ENCODE peak calls at places on chromosomes 11 and 22, in ten cellular contexts. A is Calu3; Z is lower leg skin; M is A549; G is testis; B is suprapubic skin; Q is IMR-90; X is endothelial cell; W is mucosa of descending colon; T is CD4-positive, alpha-beta T cell. J is an unnamed sample.

GRCh38 chr11:9313648-9314290 is 624 bp downstream of the TMEM41B start:
- DNase-seq in A (no peak), Z (no peak), M (peak; percentile 37), G (peak; percentile 33), B (no peak), Q (peak; percentile 8), X (peak; percentile 39), W (peak; percentile 41), T (peak; percentile 23), J (no peak)

GRCh38 chr11:1757861-1758610 is 5.7 kb downstream of the CTSD start:
- DNase-seq in A (no peak), Z (no peak), M (no peak), G (no peak), B (no peak), Q (no peak), X (no peak), W (peak; percentile 55), T (peak; percentile 39), J (no peak)

GRCh38 chr11:102139081-102139498 is 28.8 kb downstream of the YAP1 start:
- DNase-seq in A (no peak), Z (no peak), M (no peak), G (no peak), B (no peak), Q (peak; percentile 93), X (no peak), W (no peak), T (no peak), J (no peak)

GRCh38 chr11:123188508-123189165 is 6.4 kb downstream of the CLMP start:
- DNase-seq in A (peak; percentile 10), Z (peak; percentile 63), M (no peak), G (peak; percentile 36), B (no peak), Q (peak; percentile 99), X (no peak), W (no peak), T (no peak), J (no peak)

GRCh38 chr11:32991898-32992297 is 23.8 kb upstream of the DEPDC7 start:
- DNase-seq in A (no peak), Z (no peak), M (no peak), G (no peak), B (no peak), Q (no peak), X (no peak), W (no peak), T (no peak), J (no peak)

GRCh38 chr11:85939099-85940015 is 84.2 kb downstream of the CCDC83 start:
- DNase-seq in A (no peak), Z (no peak), M (no peak), G (no peak), B (no peak), Q (no peak), X (no peak), W (no peak), T (no peak), J (no peak)

GRCh38 chr11:726278-726915 is 20.4 kb downstream of the EPS8L2 start:
- DNase-seq in A (no peak), Z (peak; percentile 92), M (no peak), G (peak; percentile 60), B (no peak), Q (peak; percentile 26), X (no peak), W (peak; percentile 78), T (peak; percentile 40), J (no peak)

GRCh38 chr22:34150023-34150422 is 229.7 kb upstream of the LARGE1 start:
- DNase-seq in A (no peak), Z (no peak), M (no peak), G (no peak), B (no peak), Q (no peak), X (no peak), W (no peak), T (no peak), J (no peak)

GRCh38 chr11:31834237-31834636 is 23.1 kb upstream of the PAX6 start:
- DNase-seq in A (no peak), Z (no peak), M (no peak), G (no peak), B (no peak), Q (no peak), X (no peak), W (no peak), T (no peak), J (no peak)
- TF ChIP-seq CTCF in A (no peak), Z (no peak), M (no peak), G (no peak), B (no peak), Q (no peak), X (no peak), W (no peak), T (no peak), J (no peak)

GRCh38 chr22:22239311-22239939 is 5.2 kb upstream of the VPREB1 start:
- DNase-seq in A (no peak), Z (peak; percentile 43), M (no peak), G (no peak), B (no peak), Q (no peak), X (no peak), W (no peak), T (no peak), J (no peak)

GRCh38 chr22:22230438-22230837 is 14.1 kb upstream of the VPREB1 start:
- DNase-seq in A (no peak), Z (peak; percentile 29), M (no peak), G (no peak), B (no peak), Q (no peak), X (no peak), W (no peak), T (no peak), J (peak; percentile 49)

GRCh38 chr22:22233081-22233480 is 11.5 kb upstream of the VPREB1 start:
- DNase-seq in A (no peak), Z (peak; percentile 56), M (no peak), G (no peak), B (no peak), Q (no peak), X (no peak), W (no peak), T (no peak), J (peak; percentile 13)

GRCh38 chr22:22237521-22237920 is 7.1 kb upstream of the VPREB1 start:
- DNase-seq in A (no peak), Z (peak; percentile 39), M (no peak), G (no peak), B (no peak), Q (no peak), X (no peak), W (no peak), T (no peak), J (no peak)

DNA sequence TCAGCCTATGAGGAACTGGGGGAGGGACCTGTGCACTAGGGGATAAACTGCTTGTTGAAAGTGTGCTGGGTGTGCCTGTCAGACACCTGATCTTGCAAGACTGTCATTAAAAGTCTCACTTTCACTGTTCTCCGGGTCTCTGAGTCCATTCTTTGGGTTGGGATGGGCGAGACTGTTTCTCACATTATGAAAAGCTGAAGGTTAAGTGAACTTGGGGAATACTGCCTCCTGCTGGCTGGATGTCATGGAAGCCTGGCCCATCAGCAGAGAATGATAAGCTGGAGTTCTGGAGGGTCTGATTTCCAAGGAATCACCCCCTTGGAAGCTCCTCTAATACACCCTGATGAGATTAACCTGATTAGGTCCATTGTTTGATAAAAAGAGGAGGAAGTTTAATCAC is 9.0 kb upstream of the VPREB1 start:
- DNase-seq in A (peak; percentile 42), Z (peak; percentile 80), M (no peak), G (peak; percentile 47), B (no peak), Q (no peak), X (peak; percentile 33), W (peak; percentile 70), T (peak; percentile 28), J (no peak)
- TF ChIP-seq CTCF in A (peak; percentile 45), Z (no peak), M (peak; percentile 12), G (peak; percentile 23), B (no peak), Q (peak; percentile 40), X (peak; percentile 75), W (peak; percentile 14), T (peak; percentile 60), J (peak; percentile 27)

DNA sequence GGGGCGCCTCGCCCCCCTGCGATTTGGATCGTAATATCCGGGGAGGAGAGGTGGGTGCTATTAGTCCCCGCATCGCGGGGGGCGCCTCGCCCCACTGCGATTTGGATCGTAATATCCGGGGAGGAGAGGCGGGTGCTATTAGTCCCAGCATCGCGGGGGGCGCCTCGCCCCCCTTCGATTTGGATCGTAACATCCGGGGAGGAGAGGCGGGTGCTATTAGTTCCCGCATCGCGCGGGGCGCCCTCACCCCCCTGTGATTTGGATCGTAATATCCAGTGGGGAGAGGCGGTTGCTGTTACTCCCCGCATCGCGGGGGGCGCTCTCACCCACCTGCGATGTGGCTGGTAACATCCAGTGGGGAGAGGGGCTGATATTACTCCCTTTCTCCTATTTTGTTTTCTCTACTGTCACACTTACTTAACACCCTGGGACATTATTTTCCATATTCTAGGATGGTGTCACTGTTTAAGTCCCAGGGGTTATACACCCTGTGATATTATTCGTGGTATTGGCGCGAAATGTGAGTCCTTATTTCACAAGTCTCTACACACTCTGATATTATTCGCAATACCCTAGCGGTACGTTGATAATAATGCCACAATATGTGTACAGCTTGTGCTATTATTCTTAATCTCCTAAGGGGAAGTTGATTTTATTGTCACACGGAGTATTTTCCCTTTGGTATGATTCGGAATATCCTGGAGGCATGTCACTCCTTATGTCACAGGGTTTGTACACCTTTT is 57.8 kb upstream of the ALDH3B2 start:
- DNase-seq in A (peak; percentile 70), Z (peak; percentile 76), M (peak; percentile 63), G (peak; percentile 30), B (no peak), Q (no peak), X (peak; percentile 25), W (no peak), T (peak; percentile 44), J (no peak)
- TF ChIP-seq CTCF in A (peak; percentile 62), Z (no peak), M (peak; percentile 68), G (no peak), B (no peak), Q (peak; percentile 25), X (no peak), W (no peak), T (peak; percentile 44), J (no peak)

DNA sequence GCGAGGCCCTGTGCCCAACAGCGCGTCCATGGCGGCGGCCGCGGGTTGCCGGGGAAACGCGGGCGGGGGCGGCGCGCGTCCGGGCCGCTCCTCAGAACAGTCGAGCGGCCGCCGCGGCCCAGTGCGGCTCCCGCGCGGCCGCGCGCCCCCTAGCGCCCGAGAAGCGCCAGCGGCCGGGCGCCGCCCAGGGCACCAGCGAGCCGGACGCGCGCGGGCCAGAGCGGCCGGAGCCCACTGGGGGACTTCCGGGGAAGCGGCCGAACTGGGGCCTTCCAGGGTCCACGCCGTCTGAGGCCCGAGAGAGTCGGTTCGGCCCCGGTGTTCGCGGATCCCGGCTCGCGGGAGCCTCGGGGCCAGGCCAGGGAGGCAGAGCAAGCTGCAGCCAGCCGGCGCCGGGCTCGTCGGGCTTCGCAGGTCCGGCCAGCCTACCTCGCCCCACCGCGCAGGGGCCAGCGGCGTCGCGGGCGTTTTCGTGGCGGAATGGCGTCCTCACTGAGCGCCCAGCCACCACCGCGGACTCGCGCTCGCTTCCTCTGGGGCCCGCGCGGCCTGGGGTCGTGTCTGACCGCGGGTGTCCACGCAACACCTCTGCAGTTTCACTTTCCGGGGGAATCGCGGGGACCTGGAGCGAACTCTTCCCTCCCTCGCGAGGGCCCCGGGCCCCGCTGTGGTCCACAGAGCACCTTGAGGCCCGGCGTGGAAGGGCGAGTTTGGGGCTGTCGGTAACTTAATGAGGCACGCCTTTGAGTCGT is at the start of gene DENND6B:
- DNase-seq in A (peak; percentile 86), Z (peak; percentile 94), M (peak; percentile 49), G (peak; percentile 88), B (no peak), Q (peak; percentile 69), X (peak; percentile 85), W (peak; percentile 85), T (peak; percentile 66), J (peak; percentile 93)
- TF ChIP-seq CTCF in A (peak; percentile 35), Z (no peak), M (peak; percentile 84), G (peak; percentile 59), B (peak; percentile 94), Q (peak; percentile 84), X (peak; percentile 50), W (peak; percentile 72), T (peak; percentile 30), J (peak; percentile 63)